ENCODE peak calls at places on chromosomes 13 and 19, in nine cellular contexts. N is ACHN; L is GM04503; O is hypothalamus; E is CD8-positive, alpha-beta memory T cell; T is T-cell; D is AG08396; Y is T-helper 1 cell; P is GM04504. R is an unnamed sample.

GRCh38 chr19:8526345-8527062 is 12.5 kb upstream of the ZNF414 start:
- DNase-seq in D (peak), T (no peak), P (peak), L (peak), Y (no peak), O (peak), N (peak), E (no peak), R (no peak)

GRCh38 chr19:45224645-45225044 is 20.6 kb downstream of the EXOC3L2 start:
- DNase-seq in E (no peak), N (no peak), Y (no peak), T (no peak), O (no peak), L (no peak), P (no peak), D (no peak), R (no peak)

GRCh38 chr19:5403968-5404640 is 51.1 kb upstream of the ZNRF4 start:
- DNase-seq in O (peak), Y (no peak), L (peak), P (peak), D (peak), N (peak), T (peak), E (peak), R (peak)

GRCh38 chr19:48135411-48135810 is 24.8 kb upstream of the PLA2G4C start:
- DNase-seq in O (no peak), E (no peak), N (no peak), P (no peak), L (no peak), D (peak), T (no peak), Y (no peak), R (no peak)

GRCh38 chr19:45790942-45791341 is 1.7 kb downstream of the DMWD start:
- DNase-seq in E (no peak), P (no peak), O (no peak), N (no peak), T (no peak), L (no peak), Y (no peak), D (no peak), R (no peak)

GRCh38 chr13:43786766-43787517 is at the start of gene ENOX1:
- DNase-seq in Y (no peak), E (no peak), N (peak), O (peak), L (no peak), P (peak), T (no peak), D (peak), R (peak)

GRCh38 chr13:59883885-59884284 is 279.8 kb downstream of the DIAPH3 start:
- DNase-seq in P (no peak), N (no peak), T (no peak), O (no peak), L (no peak), D (no peak), Y (no peak), E (no peak), R (no peak)

GRCh38 chr19:44939668-44940067 is 2.4 kb upstream of the APOC4 start:
- DNase-seq in D (no peak), L (no peak), Y (no peak), O (no peak), T (no peak), N (no peak), E (no peak), P (no peak), R (no peak)

GRCh38 chr19:13208131-13208963 is 58.1 kb downstream of the IER2 start:
- DNase-seq in Y (no peak), T (peak), N (no peak), O (peak), L (peak), P (peak), E (no peak), D (peak), R (peak)

GRCh38 chr13:41403983-41404382 is 53.4 kb upstream of the RGCC start:
- DNase-seq in Y (no peak), P (no peak), D (no peak), L (no peak), N (no peak), O (no peak), E (no peak), T (no peak), R (no peak)

GRCh38 chr13:72886272-72887062 is 104.5 kb downstream of the PIBF1 start:
- DNase-seq in P (peak), L (peak), E (no peak), Y (no peak), O (no peak), T (no peak), N (no peak), D (no peak), R (no peak)

GRCh38 chr13:98581971-98582702 is 5.2 kb upstream of the STK24 start:
- DNase-seq in P (no peak), O (no peak), Y (no peak), E (no peak), L (no peak), N (no peak), T (no peak), D (peak), R (no peak)

GRCh38 chr19:11138659-11139526 is 16.7 kb downstream of the SPC24 start:
- DNase-seq in N (peak), T (no peak), Y (no peak), P (peak), L (peak), O (peak), E (no peak), D (peak), R (no peak)